ENCODE peak calls at places on chromosomes 16 and 17, in eight cellular contexts. Q, K, Z, H, O, R, G and S are unnamed samples.

GRCh38 chr16:64428463-64428862 is 693.4 kb downstream of the CDH11 start:
- DNase-seq in R (no peak), Q (no peak), K (no peak), G (no peak), Z (no peak), O (peak), H (no peak), S (no peak)

GRCh38 chr17:7809086-7809790 is 24.8 kb upstream of the KDM6B start:
- DNase-seq in O (no peak), Q (no peak), G (no peak), K (no peak), H (no peak), R (no peak), Z (no peak), S (no peak)

GRCh38 chr17:27578718-27579085 is 52.3 kb upstream of the LGALS9 start:
- DNase-seq in R (no peak), Q (no peak), G (no peak), Z (no peak), O (no peak), H (no peak), K (no peak), S (no peak)

GRCh38 chr16:28882476-28883180 is 4.3 kb downstream of the ATP2A1 start:
- DNase-seq in K (peak), O (no peak), H (no peak), G (no peak), R (no peak), Q (no peak), Z (no peak), S (no peak)

GRCh38 chr17:73415782-73416181 is 104.0 kb upstream of the CDC42EP4 start:
- DNase-seq in Q (no peak), H (no peak), G (no peak), R (no peak), O (no peak), Z (no peak), K (no peak), S (no peak)

GRCh38 chr17:69567130-69567529 is 152.6 kb downstream of the MAP2K6 start:
- DNase-seq in G (no peak), O (peak), R (no peak), H (no peak), Z (no peak), Q (no peak), K (no peak), S (no peak)

GRCh38 chr17:60169921-60170817 is 20.4 kb downstream of the CA4 start:
- DNase-seq in K (no peak), H (peak), Q (no peak), O (peak), R (no peak), Z (no peak), G (no peak), S (no peak)

GRCh38 chr16:8935989-8936388 is 27.7 kb downstream of the USP7 start:
- DNase-seq in R (no peak), Z (no peak), H (no peak), K (no peak), G (no peak), O (no peak), Q (no peak), S (no peak)

GRCh38 chr17:61164517-61164916 is 235.1 kb upstream of the TBX2 start:
- DNase-seq in R (no peak), H (no peak), G (no peak), Q (no peak), Z (no peak), O (no peak), K (no peak), S (no peak)

GRCh38 chr17:79457889-79458288 is 153.0 kb downstream of the RBFOX3 start:
- DNase-seq in Z (no peak), R (no peak), K (no peak), H (no peak), O (no peak), Q (no peak), G (no peak), S (no peak)

GRCh38 chr17:55187371-55187770 is 77.4 kb upstream of the HLF start:
- DNase-seq in R (no peak), O (peak), Q (no peak), G (no peak), H (no peak), Z (no peak), K (no peak), S (no peak)

GRCh38 chr16:66910175-66910940 is 8.3 kb downstream of the CDH16 start:
- DNase-seq in K (no peak), H (no peak), Z (no peak), R (no peak), G (no peak), Q (no peak), O (no peak), S (no peak)

GRCh38 chr17:63446218-63446980 is at the start of gene CYB561:
- DNase-seq in K (peak), Q (peak), O (peak), R (peak), H (peak), Z (peak), G (no peak), S (peak)

GRCh38 chr16:15598648-15599190 is 44.2 kb downstream of the MARF1 start:
- DNase-seq in O (no peak), H (no peak), Q (no peak), Z (no peak), K (no peak), G (no peak), R (no peak), S (no peak)

GRCh38 chr16:28103516-28104170 is 40.1 kb upstream of the GSG1L start:
- DNase-seq in K (no peak), G (no peak), R (no peak), O (no peak), Z (no peak), H (no peak), Q (no peak), S (no peak)

GRCh38 chr17:7262192-7263070 is at the start of gene CLDN7:
- DNase-seq in K (no peak), Z (no peak), O (no peak), H (no peak), R (no peak), Q (peak), G (no peak), S (no peak)

GRCh38 chr16:25143898-25144297 is 32.4 kb downstream of the LCMT1 start:
- DNase-seq in Z (no peak), K (no peak), O (peak), Q (no peak), G (no peak), R (no peak), H (no peak), S (no peak)
- TF ChIP-seq CTCF in Z (no peak), K (peak), O (no peak), Q (no peak), G (no peak), R (no peak), H (peak), S (no peak)

DNA sequence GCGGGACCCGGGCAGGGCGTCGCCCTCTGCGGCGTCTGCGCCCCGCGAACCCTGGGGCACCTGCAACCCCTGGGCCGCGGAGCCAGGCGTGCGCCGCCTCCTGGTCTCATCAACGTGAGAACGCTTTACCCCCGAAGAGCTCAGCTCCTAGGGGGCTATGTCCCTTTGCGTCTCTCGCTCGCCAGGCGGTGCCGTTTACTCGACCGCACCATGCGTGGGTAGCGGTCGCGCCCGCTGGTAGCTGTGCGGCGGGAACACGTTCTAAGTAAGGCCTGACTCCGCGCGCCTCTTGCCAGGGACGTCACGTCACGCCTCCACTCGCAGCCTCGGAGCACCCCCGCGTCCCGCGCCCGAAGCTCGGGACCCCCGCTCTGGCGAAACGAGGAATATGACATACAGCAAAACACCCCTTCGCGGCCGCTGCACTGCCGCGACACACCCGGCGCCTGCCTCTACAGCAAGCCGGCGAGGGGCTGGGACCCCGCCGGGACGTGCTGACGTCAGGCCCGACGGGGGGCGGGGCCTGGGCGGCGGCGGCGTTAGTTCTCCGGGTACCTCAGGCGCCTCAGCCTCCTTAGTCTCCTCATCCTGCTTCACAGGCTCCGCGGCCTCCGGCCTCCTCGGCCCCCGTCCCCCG is at the start of gene RAB11FIP3:
- DNase-seq in H (peak), R (peak), G (no peak), O (peak), Z (peak), K (peak), Q (peak), S (peak)
- TF ChIP-seq CTCF in H (peak), R (peak), G (peak), O (peak), Z (peak), K (peak), Q (peak), S (peak)

DNA sequence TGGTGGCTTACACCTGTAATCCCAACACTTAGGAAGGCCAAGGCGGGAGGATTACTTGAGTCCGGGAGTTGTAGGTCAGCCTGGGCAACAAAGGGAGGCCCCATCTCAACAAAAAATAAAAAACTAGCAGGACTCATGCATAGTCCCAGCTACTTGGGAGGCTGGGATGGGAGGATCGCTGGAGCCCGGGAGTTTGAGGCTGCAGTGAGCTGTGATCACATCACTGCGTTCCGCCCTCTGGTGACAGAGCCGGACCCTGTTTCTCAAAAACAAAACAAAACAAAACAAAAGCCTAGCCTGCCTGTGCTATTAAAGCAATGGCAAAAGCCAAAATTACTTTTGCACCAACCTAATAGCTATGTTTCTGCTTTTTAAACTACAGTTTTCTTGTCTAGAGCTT is 1.5 kb downstream of the FCSK start:
- DNase-seq in R (no peak), G (no peak), Q (no peak), Z (no peak), O (no peak), H (no peak), K (no peak), S (no peak)
- TF ChIP-seq CTCF in R (no peak), G (no peak), Q (no peak), Z (no peak), O (no peak), H (no peak), K (no peak), S (no peak)

GRCh38 chr16:86517652-86518258 is 7.4 kb downstream of the FOXF1 start:
- DNase-seq in G (no peak), H (peak), Q (no peak), O (peak), R (peak), K (peak), Z (no peak), S (no peak)
- TF ChIP-seq CTCF in G (peak), H (peak), Q (peak), O (peak), R (peak), K (peak), Z (no peak), S (no peak)

GRCh38 chr16:55142405-55142804 is 181.6 kb upstream of the IRX6 start:
- DNase-seq in Z (no peak), K (no peak), G (no peak), O (no peak), H (no peak), R (no peak), Q (no peak), S (no peak)

GRCh38 chr16:55146939-55147338 is 177.1 kb upstream of the IRX6 start:
- DNase-seq in K (no peak), Z (no peak), O (no peak), H (no peak), Q (no peak), G (no peak), R (no peak), S (no peak)

GRCh38 chr16:55147401-55147800 is 176.6 kb upstream of the IRX6 start:
- DNase-seq in G (no peak), Q (no peak), R (no peak), Z (no peak), O (no peak), H (no peak), K (no peak), S (no peak)

GRCh38 chr16:55144656-55145055 is 179.3 kb upstream of the IRX6 start:
- DNase-seq in G (no peak), Q (no peak), K (no peak), Z (no peak), O (peak), H (no peak), R (no peak), S (no peak)

GRCh38 chr16:55145771-55146603 is 178.0 kb upstream of the IRX6 start:
- DNase-seq in R (no peak), O (no peak), K (no peak), G (no peak), H (no peak), Z (no peak), Q (no peak), S (no peak)
- TF ChIP-seq CTCF in R (no peak), O (no peak), K (no peak), G (no peak), H (no peak), Z (no peak), Q (no peak), S (no peak)

DNA sequence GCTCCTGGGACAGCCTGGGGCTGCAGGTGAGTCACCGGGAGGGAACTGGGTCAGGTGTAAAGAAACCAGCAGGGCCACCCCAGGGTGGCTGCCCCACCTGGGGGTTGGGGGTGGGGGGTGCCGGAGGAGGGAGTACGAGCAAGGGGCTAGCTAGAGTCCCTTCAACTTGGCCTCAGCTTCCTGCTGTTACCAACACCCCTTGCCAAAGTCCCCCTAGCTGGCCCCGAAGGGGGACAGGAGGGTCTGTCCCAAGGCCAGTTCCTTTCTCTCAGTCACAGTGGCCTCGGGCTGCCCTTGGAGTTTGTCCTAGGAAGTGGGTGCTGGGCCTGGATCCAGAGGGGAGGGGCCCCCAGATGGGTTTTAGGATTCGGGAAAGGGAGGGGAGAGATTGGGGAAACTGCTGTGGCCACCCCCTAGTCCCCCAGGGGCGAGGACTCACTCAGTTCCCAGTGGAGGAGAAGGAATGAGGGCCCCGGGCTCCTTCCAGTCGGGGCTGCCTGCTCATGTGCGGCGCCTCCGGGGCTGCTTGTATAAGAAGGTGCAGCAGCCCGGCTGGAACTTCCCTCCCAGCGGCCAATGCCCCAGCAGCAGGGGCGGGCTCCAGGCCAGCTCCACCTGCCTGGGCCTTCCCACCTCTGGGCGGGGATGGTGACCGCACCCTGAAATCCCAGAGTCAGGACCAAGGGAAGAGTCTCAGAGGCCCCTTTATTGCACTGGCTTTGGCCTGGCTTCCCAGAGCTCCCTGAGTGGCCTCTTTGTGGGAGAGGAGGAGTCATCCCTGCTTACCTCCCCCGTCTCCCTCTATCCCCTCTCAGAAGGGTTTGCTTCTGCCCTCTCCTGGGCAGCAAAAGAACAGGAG is 7.3 kb downstream of the ARHGAP27 start:
- DNase-seq in K (peak), Z (no peak), G (no peak), Q (peak), O (peak), H (peak), R (no peak), S (no peak)
- TF ChIP-seq CTCF in K (peak), Z (no peak), G (peak), Q (peak), O (peak), H (no peak), R (no peak), S (no peak)

GRCh38 chr17:40714473-40714872 is 10.9 kb upstream of the KRT24 start:
- DNase-seq in K (no peak), H (no peak), Z (no peak), G (no peak), O (no peak), Q (no peak), R (no peak), S (no peak)
- TF ChIP-seq CTCF in K (no peak), H (no peak), Z (no peak), G (no peak), O (no peak), Q (no peak), R (no peak), S (no peak)

GRCh38 chr17:40407460-40407859 is 10.2 kb downstream of the TOP2A start:
- DNase-seq in H (no peak), K (no peak), O (no peak), G (no peak), R (no peak), Z (no peak), Q (no peak), S (no peak)

GRCh38 chr17:40399185-40399584 is 18.5 kb downstream of the TOP2A start:
- DNase-seq in H (no peak), G (peak), Q (no peak), O (peak), R (no peak), K (no peak), Z (no peak), S (no peak)

GRCh38 chr17:40404003-40404402 is 13.7 kb downstream of the TOP2A start:
- DNase-seq in K (no peak), Q (no peak), R (no peak), H (no peak), O (no peak), Z (no peak), G (no peak), S (no peak)

DNA sequence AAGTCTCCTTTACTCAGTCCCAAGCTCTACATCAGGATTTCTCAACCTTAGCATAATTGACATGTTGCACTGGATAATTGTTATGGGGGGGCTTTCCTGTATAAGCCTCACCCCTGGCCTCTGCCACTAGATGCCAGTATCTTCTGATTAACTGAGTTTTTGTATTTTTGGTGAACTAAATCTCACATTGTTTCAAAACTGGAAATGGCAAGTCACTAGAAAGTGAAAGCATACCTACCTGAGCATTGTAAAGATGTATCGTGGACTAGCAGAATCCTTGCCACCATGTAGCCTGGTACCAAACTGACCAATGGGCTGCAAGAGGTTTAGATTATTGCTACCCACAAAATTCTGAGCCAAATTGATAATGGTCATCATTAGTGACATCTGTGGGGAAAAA is 15.0 kb downstream of the TOP2A start:
- DNase-seq in H (no peak), Q (no peak), K (no peak), O (no peak), R (no peak), G (no peak), Z (no peak), S (no peak)
- TF ChIP-seq CTCF in H (no peak), Q (no peak), K (no peak), O (no peak), R (no peak), G (no peak), Z (no peak), S (no peak)